ENCODE peak calls at places on chromosomes 7 and 10, in eight cellular contexts. F, R, S, Z, G, H, D and Y are unnamed samples.

GRCh38 chr10:94240901-94241300 is 121.8 kb downstream of the NOC3L start:
- DNase-seq in H (no peak), D (no peak), Z (no peak), G (no peak), R (no peak), S (no peak), F (no peak), Y (no peak)

GRCh38 chr7:13846386-13846785 is 143.1 kb downstream of the ETV1 start:
- DNase-seq in Z (no peak), H (no peak), D (no peak), G (no peak), R (no peak), F (no peak), S (no peak), Y (no peak)

GRCh38 chr7:44969049-44969700 is 9.6 kb downstream of the MYO1G start:
- DNase-seq in R (no peak), S (no peak), Z (no peak), G (no peak), D (peak), F (no peak), H (peak), Y (no peak)

GRCh38 chr10:109861051-109861450 is 62.3 kb downstream of the XPNPEP1 start:
- DNase-seq in H (no peak), S (no peak), R (no peak), F (no peak), G (no peak), D (no peak), Z (no peak), Y (no peak)

GRCh38 chr7:157168571-157168970 is 29.8 kb downstream of the UBE3C start:
- DNase-seq in S (no peak), R (no peak), D (no peak), G (no peak), F (no peak), Z (no peak), H (no peak), Y (no peak)

GRCh38 chr7:81690688-81691087 is 79.2 kb downstream of the HGF start:
- DNase-seq in G (no peak), S (no peak), D (no peak), H (no peak), Z (no peak), F (no peak), R (no peak), Y (no peak)

GRCh38 chr7:98833022-98833421 is 36.8 kb downstream of the TMEM130 start:
- DNase-seq in D (no peak), F (no peak), Z (no peak), G (no peak), R (no peak), H (no peak), S (no peak), Y (no peak)

GRCh38 chr7:151086802-151087246 is 549 bp downstream of the AGAP3 start:
- DNase-seq in R (no peak), Z (peak), F (no peak), S (no peak), G (no peak), D (peak), H (no peak), Y (peak)

GRCh38 chr7:104445393-104445792 is 117.0 kb downstream of the LHFPL3 start:
- DNase-seq in S (no peak), Z (no peak), G (no peak), R (no peak), D (no peak), F (no peak), H (no peak), Y (no peak)

GRCh38 chr7:100022621-100023020 is 7.2 kb downstream of the ZKSCAN1 start:
- DNase-seq in S (no peak), G (no peak), D (no peak), H (no peak), R (no peak), F (no peak), Z (no peak), Y (no peak)

GRCh38 chr7:28355553-28356319 is 56.6 kb upstream of the CREB5 start:
- DNase-seq in G (no peak), H (no peak), D (no peak), S (no peak), R (no peak), F (no peak), Z (no peak), Y (no peak)

GRCh38 chr10:44860811-44861751 is 50.1 kb upstream of the TMEM72 start:
- DNase-seq in D (no peak), R (no peak), G (peak), S (no peak), H (no peak), Z (no peak), F (no peak), Y (no peak)

GRCh38 chr7:121160150-121161008 is 168.4 kb upstream of the WNT16 start:
- DNase-seq in F (no peak), D (no peak), Z (no peak), S (no peak), R (no peak), G (peak), H (no peak), Y (no peak)

GRCh38 chr10:74585231-74586087 is 240.9 kb upstream of the KAT6B start:
- DNase-seq in R (peak), Z (peak), H (peak), F (no peak), G (no peak), S (peak), D (peak), Y (no peak)